ENCODE peak calls at places on chromosomes 13 and 19, in nine cellular contexts. One of them, this sample, is unnamed.

GRCh38 chr13:92137519-92137918 is 739.1 kb downstream of the GPC5 start:
- DNase-seq in AG10803: no peak
- DNase-seq in A549: no peak
- DNase-seq in CD8-positive, alpha-beta T cell: no peak
- DNase-seq in heart left ventricle: no peak
- DNase-seq in neural progenitor cell: peak
- DNase-seq in cardiac muscle cell: peak
- DNase-seq in GM12864: no peak
- DNase-seq in colonic mucosa: no peak
- DNase-seq in this sample: no peak

GRCh38 chr19:48203227-48203793 is 32.8 kb downstream of the ZSWIM9 start:
- DNase-seq in colonic mucosa: no peak
- DNase-seq in A549: peak
- DNase-seq in heart left ventricle: no peak
- DNase-seq in CD8-positive, alpha-beta T cell: no peak
- DNase-seq in GM12864: no peak
- DNase-seq in cardiac muscle cell: no peak
- DNase-seq in AG10803: no peak
- DNase-seq in neural progenitor cell: no peak
- DNase-seq in this sample: no peak

GRCh38 chr13:31896427-31896826 is 135.1 kb upstream of the FRY start:
- DNase-seq in A549: no peak
- DNase-seq in AG10803: peak
- DNase-seq in colonic mucosa: no peak
- DNase-seq in CD8-positive, alpha-beta T cell: no peak
- DNase-seq in heart left ventricle: peak
- DNase-seq in cardiac muscle cell: peak
- DNase-seq in GM12864: no peak
- DNase-seq in neural progenitor cell: peak
- DNase-seq in this sample: peak

GRCh38 chr19:15137777-15138176 is 30.6 kb downstream of the SYDE1 start:
- DNase-seq in cardiac muscle cell: no peak
- DNase-seq in AG10803: peak
- DNase-seq in heart left ventricle: no peak
- DNase-seq in neural progenitor cell: no peak
- DNase-seq in CD8-positive, alpha-beta T cell: no peak
- DNase-seq in A549: no peak
- DNase-seq in colonic mucosa: no peak
- DNase-seq in GM12864: no peak
- DNase-seq in this sample: peak

GRCh38 chr19:34662919-34663318 is 14.0 kb downstream of the SCGB2B2 start:
- DNase-seq in AG10803: peak
- DNase-seq in heart left ventricle: no peak
- DNase-seq in cardiac muscle cell: peak
- DNase-seq in neural progenitor cell: peak
- DNase-seq in GM12864: peak
- DNase-seq in A549: peak
- DNase-seq in CD8-positive, alpha-beta T cell: peak
- DNase-seq in colonic mucosa: no peak
- DNase-seq in this sample: peak

GRCh38 chr19:3503036-3503572 is 2.6 kb upstream of the DOHH start:
- DNase-seq in GM12864: no peak
- DNase-seq in CD8-positive, alpha-beta T cell: no peak
- DNase-seq in neural progenitor cell: no peak
- DNase-seq in A549: no peak
- DNase-seq in colonic mucosa: no peak
- DNase-seq in cardiac muscle cell: peak
- DNase-seq in AG10803: no peak
- DNase-seq in heart left ventricle: no peak
- DNase-seq in this sample: no peak

GRCh38 chr13:20428666-20429644 is 96.7 kb downstream of the CRYL1 start:
- DNase-seq in heart left ventricle: no peak
- DNase-seq in A549: no peak
- DNase-seq in AG10803: peak
- DNase-seq in GM12864: no peak
- DNase-seq in neural progenitor cell: no peak
- DNase-seq in CD8-positive, alpha-beta T cell: no peak
- DNase-seq in colonic mucosa: no peak
- DNase-seq in cardiac muscle cell: no peak
- DNase-seq in this sample: peak

GRCh38 chr19:16566161-16566560 is 6.1 kb downstream of the SLC35E1 start:
- DNase-seq in neural progenitor cell: no peak
- DNase-seq in GM12864: no peak
- DNase-seq in AG10803: no peak
- DNase-seq in cardiac muscle cell: no peak
- DNase-seq in heart left ventricle: no peak
- DNase-seq in A549: no peak
- DNase-seq in CD8-positive, alpha-beta T cell: peak
- DNase-seq in colonic mucosa: peak
- DNase-seq in this sample: no peak

GRCh38 chr13:48586591-48587103 is 53.8 kb upstream of the RCBTB2 start:
- DNase-seq in colonic mucosa: no peak
- DNase-seq in neural progenitor cell: no peak
- DNase-seq in heart left ventricle: peak
- DNase-seq in A549: no peak
- DNase-seq in GM12864: no peak
- DNase-seq in CD8-positive, alpha-beta T cell: no peak
- DNase-seq in AG10803: no peak
- DNase-seq in cardiac muscle cell: peak
- DNase-seq in this sample: no peak

GRCh38 chr19:40976134-40976533 is 14.9 kb upstream of the CYP2B6 start:
- DNase-seq in A549: no peak
- DNase-seq in colonic mucosa: no peak
- DNase-seq in neural progenitor cell: no peak
- DNase-seq in heart left ventricle: no peak
- DNase-seq in GM12864: peak
- DNase-seq in CD8-positive, alpha-beta T cell: no peak
- DNase-seq in cardiac muscle cell: no peak
- DNase-seq in AG10803: no peak
- DNase-seq in this sample: no peak

GRCh38 chr19:43984687-43985000 is 656 bp downstream of the ZNF155 start:
- DNase-seq in A549: no peak
- DNase-seq in CD8-positive, alpha-beta T cell: no peak
- DNase-seq in colonic mucosa: peak
- DNase-seq in AG10803: no peak
- DNase-seq in heart left ventricle: peak
- DNase-seq in neural progenitor cell: no peak
- DNase-seq in GM12864: no peak
- DNase-seq in cardiac muscle cell: no peak
- DNase-seq in this sample: no peak

GRCh38 chr19:44303305-44303704 is 1.5 kb downstream of the ZNF235 start:
- DNase-seq in A549: no peak
- DNase-seq in heart left ventricle: no peak
- DNase-seq in neural progenitor cell: no peak
- DNase-seq in AG10803: no peak
- DNase-seq in colonic mucosa: no peak
- DNase-seq in GM12864: no peak
- DNase-seq in CD8-positive, alpha-beta T cell: no peak
- DNase-seq in cardiac muscle cell: no peak
- DNase-seq in this sample: no peak

GRCh38 chr19:33280351-33280921 is 21.9 kb downstream of the CEBPA start:
- DNase-seq in cardiac muscle cell: no peak
- DNase-seq in CD8-positive, alpha-beta T cell: no peak
- DNase-seq in neural progenitor cell: no peak
- DNase-seq in colonic mucosa: no peak
- DNase-seq in heart left ventricle: no peak
- DNase-seq in A549: no peak
- DNase-seq in AG10803: no peak
- DNase-seq in GM12864: peak
- DNase-seq in this sample: no peak

GRCh38 chr13:74037762-74038161 is 96.4 kb downstream of the KLF12 start:
- DNase-seq in CD8-positive, alpha-beta T cell: no peak
- DNase-seq in A549: no peak
- DNase-seq in colonic mucosa: no peak
- DNase-seq in heart left ventricle: no peak
- DNase-seq in neural progenitor cell: no peak
- DNase-seq in cardiac muscle cell: no peak
- DNase-seq in AG10803: no peak
- DNase-seq in GM12864: no peak
- DNase-seq in this sample: no peak

GRCh38 chr13:74035881-74036280 is 98.3 kb downstream of the KLF12 start:
- DNase-seq in neural progenitor cell: no peak
- DNase-seq in A549: no peak
- DNase-seq in AG10803: no peak
- DNase-seq in colonic mucosa: no peak
- DNase-seq in cardiac muscle cell: no peak
- DNase-seq in heart left ventricle: no peak
- DNase-seq in GM12864: no peak
- DNase-seq in CD8-positive, alpha-beta T cell: no peak
- DNase-seq in this sample: no peak

GRCh38 chr13:74027161-74027779 is 106.9 kb downstream of the KLF12 start:
- DNase-seq in cardiac muscle cell: no peak
- DNase-seq in AG10803: no peak
- DNase-seq in GM12864: peak
- DNase-seq in heart left ventricle: no peak
- DNase-seq in A549: no peak
- DNase-seq in colonic mucosa: no peak
- DNase-seq in neural progenitor cell: no peak
- DNase-seq in CD8-positive, alpha-beta T cell: no peak
- DNase-seq in this sample: no peak

GRCh38 chr13:74036373-74036772 is 97.8 kb downstream of the KLF12 start:
- DNase-seq in neural progenitor cell: no peak
- DNase-seq in colonic mucosa: no peak
- DNase-seq in GM12864: no peak
- DNase-seq in A549: no peak
- DNase-seq in CD8-positive, alpha-beta T cell: no peak
- DNase-seq in heart left ventricle: no peak
- DNase-seq in cardiac muscle cell: no peak
- DNase-seq in AG10803: no peak
- DNase-seq in this sample: no peak

GRCh38 chr13:74032325-74032724 is 101.9 kb downstream of the KLF12 start:
- DNase-seq in neural progenitor cell: no peak
- DNase-seq in colonic mucosa: no peak
- DNase-seq in CD8-positive, alpha-beta T cell: no peak
- DNase-seq in A549: no peak
- DNase-seq in GM12864: no peak
- DNase-seq in AG10803: no peak
- DNase-seq in heart left ventricle: no peak
- DNase-seq in cardiac muscle cell: no peak
- DNase-seq in this sample: no peak
- H3K4me3 ChIP-seq in neural progenitor cell: no peak
- H3K4me3 ChIP-seq in colonic mucosa: no peak
- H3K4me3 ChIP-seq in CD8-positive, alpha-beta T cell: no peak
- H3K4me3 ChIP-seq in A549: no peak
- H3K4me3 ChIP-seq in GM12864: no peak
- H3K4me3 ChIP-seq in AG10803: no peak
- H3K4me3 ChIP-seq in heart left ventricle: peak
- H3K4me3 ChIP-seq in cardiac muscle cell: no peak
- H3K4me3 ChIP-seq in this sample: no peak

GRCh38 chr13:30037766-30038165 is 187.3 kb upstream of the UBL3 start:
- DNase-seq in A549: no peak
- DNase-seq in CD8-positive, alpha-beta T cell: no peak
- DNase-seq in neural progenitor cell: no peak
- DNase-seq in heart left ventricle: no peak
- DNase-seq in cardiac muscle cell: peak
- DNase-seq in GM12864: no peak
- DNase-seq in colonic mucosa: no peak
- DNase-seq in AG10803: peak
- DNase-seq in this sample: peak

GRCh38 chr13:30037306-30037705 is 186.9 kb upstream of the UBL3 start:
- DNase-seq in cardiac muscle cell: no peak
- DNase-seq in GM12864: no peak
- DNase-seq in heart left ventricle: no peak
- DNase-seq in A549: no peak
- DNase-seq in neural progenitor cell: peak
- DNase-seq in CD8-positive, alpha-beta T cell: no peak
- DNase-seq in colonic mucosa: no peak
- DNase-seq in AG10803: peak
- DNase-seq in this sample: no peak

GRCh38 chr13:30042272-30042671 is 191.9 kb upstream of the UBL3 start:
- DNase-seq in colonic mucosa: no peak
- DNase-seq in cardiac muscle cell: no peak
- DNase-seq in neural progenitor cell: no peak
- DNase-seq in heart left ventricle: no peak
- DNase-seq in AG10803: no peak
- DNase-seq in CD8-positive, alpha-beta T cell: no peak
- DNase-seq in GM12864: no peak
- DNase-seq in A549: no peak
- DNase-seq in this sample: no peak

GRCh38 chr13:30039506-30039905 is 189.1 kb upstream of the UBL3 start:
- DNase-seq in A549: no peak
- DNase-seq in cardiac muscle cell: no peak
- DNase-seq in CD8-positive, alpha-beta T cell: no peak
- DNase-seq in neural progenitor cell: no peak
- DNase-seq in AG10803: no peak
- DNase-seq in heart left ventricle: no peak
- DNase-seq in GM12864: no peak
- DNase-seq in colonic mucosa: no peak
- DNase-seq in this sample: no peak

GRCh38 chr13:30038884-30039283 is 188.5 kb upstream of the UBL3 start:
- DNase-seq in CD8-positive, alpha-beta T cell: no peak
- DNase-seq in neural progenitor cell: peak
- DNase-seq in cardiac muscle cell: peak
- DNase-seq in heart left ventricle: no peak
- DNase-seq in AG10803: peak
- DNase-seq in colonic mucosa: no peak
- DNase-seq in A549: no peak
- DNase-seq in GM12864: no peak
- DNase-seq in this sample: no peak
- TF ChIP-seq CTCF in CD8-positive, alpha-beta T cell: no peak
- TF ChIP-seq CTCF in neural progenitor cell: peak
- TF ChIP-seq CTCF in cardiac muscle cell: no peak
- TF ChIP-seq CTCF in heart left ventricle: no peak
- TF ChIP-seq CTCF in AG10803: peak
- TF ChIP-seq CTCF in colonic mucosa: no peak
- TF ChIP-seq CTCF in A549: no peak
- TF ChIP-seq CTCF in GM12864: no peak
- TF ChIP-seq CTCF in this sample: peak

GRCh38 chr19:36152886-36153525 is 759 bp upstream of the COX7A1 start:
- DNase-seq in AG10803: no peak
- DNase-seq in GM12864: no peak
- DNase-seq in colonic mucosa: no peak
- DNase-seq in cardiac muscle cell: no peak
- DNase-seq in neural progenitor cell: no peak
- DNase-seq in CD8-positive, alpha-beta T cell: no peak
- DNase-seq in A549: no peak
- DNase-seq in heart left ventricle: no peak
- DNase-seq in this sample: no peak
- H3K4me3 ChIP-seq in AG10803: peak
- H3K4me3 ChIP-seq in GM12864: no peak
- H3K4me3 ChIP-seq in colonic mucosa: peak
- H3K4me3 ChIP-seq in cardiac muscle cell: no peak
- H3K4me3 ChIP-seq in neural progenitor cell: no peak
- H3K4me3 ChIP-seq in CD8-positive, alpha-beta T cell: no peak
- H3K4me3 ChIP-seq in A549: no peak
- H3K4me3 ChIP-seq in heart left ventricle: peak
- H3K4me3 ChIP-seq in this sample: peak

GRCh38 chr19:45322744-45323281 is at the start of gene CKM:
- DNase-seq in heart left ventricle: peak
- DNase-seq in colonic mucosa: no peak
- DNase-seq in neural progenitor cell: no peak
- DNase-seq in cardiac muscle cell: no peak
- DNase-seq in AG10803: no peak
- DNase-seq in CD8-positive, alpha-beta T cell: no peak
- DNase-seq in GM12864: no peak
- DNase-seq in A549: no peak
- DNase-seq in this sample: no peak
- TF ChIP-seq CTCF in heart left ventricle: no peak
- TF ChIP-seq CTCF in colonic mucosa: no peak
- TF ChIP-seq CTCF in neural progenitor cell: no peak
- TF ChIP-seq CTCF in cardiac muscle cell: no peak
- TF ChIP-seq CTCF in AG10803: no peak
- TF ChIP-seq CTCF in CD8-positive, alpha-beta T cell: no peak
- TF ChIP-seq CTCF in GM12864: no peak
- TF ChIP-seq CTCF in A549: no peak
- TF ChIP-seq CTCF in this sample: no peak